ENCODE peak calls at places on chromosomes 4 and X, in eight cellular contexts. W, O, S, Q, U, G, Y and C are unnamed samples.

GRCh38 chrX:117376460-117376859 is 740.1 kb downstream of the KLHL13 start:
- DNase-seq in O (no peak), U (no peak), Y (peak; percentile 12), G (no peak), W (no peak), Q (peak; percentile 2), S (no peak), C (peak; percentile 8)

GRCh38 chrX:1212532-1212931 is at the start of gene CRLF2:
- DNase-seq in W (no peak), U (peak; percentile 54), Q (no peak), Y (peak; percentile 45), G (peak; percentile 77), O (no peak), S (no peak), C (peak; percentile 89)

GRCh38 chr4:24214796-24215195 is 324.9 kb upstream of the PPARGC1A start:
- DNase-seq in W (no peak), U (no peak), Y (no peak), Q (no peak), S (no peak), O (no peak), G (no peak), C (no peak)

GRCh38 chr4:181949704-181950312 is 293.4 kb upstream of the TENM3 start:
- DNase-seq in S (no peak), Y (no peak), Q (no peak), U (no peak), G (no peak), O (no peak), W (peak; percentile 75), C (no peak)

GRCh38 chr4:105786748-105787147 is 78.2 kb downstream of the GSTCD start:
- DNase-seq in S (no peak), U (no peak), O (no peak), Y (no peak), G (no peak), W (no peak), Q (no peak), C (no peak)

GRCh38 chr4:65508169-65508568 is 162.1 kb downstream of the EPHA5 start:
- DNase-seq in G (no peak), W (no peak), Q (no peak), Y (no peak), U (no peak), S (peak; percentile 90), O (no peak), C (no peak)

GRCh38 chrX:54180403-54180802 is 2.7 kb downstream of the FAM120C start:
- DNase-seq in O (no peak), G (no peak), Q (no peak), S (peak; percentile 53), Y (no peak), U (no peak), W (no peak), C (no peak)

GRCh38 chrX:68998716-68999115 is 166.5 kb downstream of the PJA1 start:
- DNase-seq in S (no peak), G (no peak), W (peak; percentile 30), Y (no peak), Q (no peak), U (no peak), O (no peak), C (no peak)

GRCh38 chrX:109749207-109749606 is 16.1 kb upstream of the ACSL4 start:
- DNase-seq in Q (no peak), Y (no peak), O (no peak), G (no peak), S (no peak), W (no peak), U (no peak), C (no peak)

GRCh38 chr4:336099-336892 is 1.3 kb upstream of the ZNF141 start:
- DNase-seq in U (no peak), S (no peak), G (no peak), Q (no peak), W (peak; percentile 68), Y (no peak), O (no peak), C (no peak)

GRCh38 chr4:55545133-55545532 is 1.6 kb downstream of the CLOCK start:
- DNase-seq in W (no peak), Y (peak; percentile 28), S (peak; percentile 44), G (no peak), O (no peak), U (no peak), Q (peak; percentile 7), C (peak; percentile 43)

GRCh38 chr4:127211377-127212268 is 421.1 kb upstream of the INTU start:
- DNase-seq in W (no peak), U (no peak), Q (no peak), Y (no peak), S (no peak), G (no peak), O (no peak), C (no peak)

GRCh38 chr4:36099509-36099908 is 144.8 kb downstream of the ARAP2 start:
- DNase-seq in Q (no peak), U (no peak), G (no peak), Y (no peak), S (no peak), O (no peak), W (no peak), C (no peak)

GRCh38 chr4:145061325-145061920 is 36.6 kb downstream of the ANAPC10 start:
- DNase-seq in Y (peak; percentile 49), Q (peak; percentile 41), O (peak; percentile 10), G (no peak), S (peak; percentile 73), U (no peak), W (no peak), C (peak; percentile 60)

DNA sequence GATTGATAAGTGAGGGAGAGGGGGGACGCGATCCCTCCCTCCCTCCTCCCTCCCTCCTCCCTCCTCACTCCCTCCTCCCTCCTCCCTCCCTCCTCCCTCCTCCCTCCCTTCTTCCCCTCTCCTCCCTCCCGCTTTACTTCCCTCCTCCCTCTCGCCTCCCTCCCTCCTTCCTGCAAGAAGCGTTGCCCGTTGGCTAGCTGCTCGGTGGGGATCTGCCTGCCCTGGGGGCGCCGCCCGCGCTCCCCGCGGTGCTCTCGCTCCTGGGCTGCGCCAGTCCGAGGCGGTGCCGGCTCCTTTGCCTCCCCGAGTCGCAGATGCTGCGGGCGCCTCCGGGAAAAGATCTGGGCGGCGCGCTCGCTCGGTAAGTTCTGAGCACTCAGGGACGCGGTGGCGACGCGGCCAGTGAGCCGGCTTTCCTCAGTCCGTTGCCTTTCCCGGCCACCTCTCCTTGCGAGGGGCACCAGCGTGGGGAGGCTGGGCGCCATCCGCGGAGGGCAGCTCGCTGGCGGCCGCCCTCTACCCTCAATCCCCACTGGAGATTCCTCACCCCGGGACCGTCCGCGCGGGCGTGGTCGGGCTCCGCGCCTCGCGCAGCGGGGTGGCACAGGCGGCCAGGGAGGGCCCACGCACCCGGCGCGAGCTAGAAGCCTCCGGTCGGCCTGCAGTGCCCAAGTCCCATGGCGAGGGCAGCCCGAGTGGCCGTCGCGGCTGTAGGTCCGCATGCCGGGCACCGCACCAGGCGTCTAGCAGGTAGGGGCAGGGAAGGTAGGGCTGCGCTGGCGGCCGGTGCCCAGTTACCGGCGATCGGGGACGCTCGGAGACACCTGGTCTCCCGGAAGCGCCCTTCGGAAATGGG is at the start of gene SLITRK2:
- DNase-seq in G (no peak), U (no peak), W (peak; percentile 61), O (no peak), Y (no peak), Q (no peak), S (no peak), C (no peak)
- H3K4me3 ChIP-seq in G (no peak within 1 kb of the TSS), U (peak within 1 kb of the TSS; percentile 17), W (peak within 1 kb of the TSS; percentile 39), O (no peak within 1 kb of the TSS), Y (no peak within 1 kb of the TSS), Q (no peak within 1 kb of the TSS), S (no peak within 1 kb of the TSS), C (no peak within 1 kb of the TSS)

GRCh38 chr4:140607852-140608251 is 39.1 kb upstream of the UCP1 start:
- DNase-seq in O (no peak), Y (no peak), U (no peak), W (no peak), S (no peak), G (no peak), Q (no peak), C (no peak)

GRCh38 chr4:140609548-140610425 is 41.0 kb upstream of the UCP1 start:
- DNase-seq in G (peak; percentile 19), Q (peak; percentile 53), O (peak; percentile 54), W (no peak), Y (peak; percentile 41), S (peak; percentile 75), U (peak; percentile 55), C (peak; percentile 39)

GRCh38 chr4:140612356-140612755 is 43.6 kb upstream of the UCP1 start:
- DNase-seq in G (no peak), Q (no peak), W (no peak), S (no peak), U (no peak), Y (no peak), O (no peak), C (no peak)

GRCh38 chr4:140615451-140615850 is 46.7 kb upstream of the UCP1 start:
- DNase-seq in S (no peak), Y (no peak), Q (peak; percentile 70), U (no peak), O (no peak), G (no peak), W (no peak), C (no peak)

DNA sequence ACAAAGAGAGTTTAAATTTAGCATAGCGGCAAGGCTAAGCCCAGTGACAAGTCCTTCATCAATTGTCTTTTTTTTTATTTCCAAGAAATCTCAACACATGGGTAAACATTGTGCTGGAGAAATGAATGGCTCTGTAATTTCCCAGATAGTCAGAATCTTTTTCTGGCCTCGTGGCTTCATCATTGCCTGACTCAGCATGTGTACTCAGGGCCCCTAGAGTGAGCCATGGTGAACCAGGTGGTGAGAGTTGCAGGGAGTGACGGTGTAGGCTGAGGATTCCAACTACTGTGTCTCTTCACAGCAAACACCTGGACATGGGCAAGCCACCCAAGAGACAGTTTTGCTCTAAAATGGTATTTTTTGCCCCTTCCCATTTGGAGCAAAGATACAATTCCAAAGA is 43.1 kb upstream of the UCP1 start:
- DNase-seq in S (no peak), Y (no peak), Q (no peak), U (no peak), G (no peak), O (no peak), W (no peak), C (no peak)
- TF ChIP-seq MAX in S (no peak), Y (no peak), Q (no peak), U (no peak), G (no peak), O (no peak), W (no peak), C (no peak)

DNA sequence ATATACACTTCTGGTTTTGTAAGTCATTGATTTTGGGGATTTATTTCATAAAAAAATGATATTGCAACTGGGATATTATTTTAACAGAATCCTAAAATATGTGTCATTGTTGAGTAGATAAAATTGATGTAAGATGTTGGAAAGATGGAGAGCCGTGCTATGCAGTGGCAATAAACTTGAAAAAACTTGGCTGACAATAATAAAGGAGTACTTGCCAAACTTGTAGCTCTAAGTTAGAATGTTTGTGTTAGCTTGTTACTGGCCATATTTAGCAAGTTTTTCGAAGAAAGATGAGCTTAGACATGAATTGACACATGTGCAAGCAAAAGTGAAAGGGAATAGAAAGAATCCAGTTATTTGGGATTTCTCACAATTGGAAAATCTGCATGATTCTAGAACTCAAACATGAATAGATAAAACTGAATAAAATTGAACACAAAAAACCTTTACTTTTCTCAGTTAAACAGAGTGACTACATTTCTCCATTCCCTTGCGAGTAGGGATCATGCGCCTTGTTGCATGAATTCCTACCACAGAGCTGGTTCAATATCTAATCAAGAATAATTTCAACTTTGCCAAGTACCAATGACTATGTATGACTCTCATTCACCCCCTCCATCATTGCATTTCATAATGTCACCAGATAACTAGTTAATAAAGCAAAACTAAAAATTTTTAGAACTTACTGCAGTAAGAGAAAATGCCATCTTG is 327.8 kb downstream of the CAMK2D start:
- DNase-seq in W (no peak), U (no peak), G (no peak), S (no peak), Y (no peak), Q (no peak), O (no peak), C (no peak)
- H3K4me3 ChIP-seq in W (no peak overlapping the region), U (no peak overlapping the region), G (no peak overlapping the region), S (no peak overlapping the region), Y (no peak overlapping the region), Q (no peak overlapping the region), O (no peak overlapping the region), C (no peak overlapping the region)

GRCh38 chr4:80422727-80423404 is 87.3 kb downstream of the CFAP299 start:
- DNase-seq in U (no peak), S (no peak), Q (no peak), O (no peak), W (no peak), G (no peak), Y (no peak), C (no peak)
- TF ChIP-seq MAX in U (no peak), S (no peak), Q (no peak), O (no peak), W (no peak), G (no peak), Y (no peak), C (no peak)